ENCODE peak calls at places on chromosomes 12 and 14, in nine cellular contexts. F, M, Q, O, J, I, Y, B and E are unnamed samples.

GRCh38 chr12:460301-461230 is 827 bp downstream of the B4GALNT3 start:
- DNase-seq in F (peak; percentile 43), M (no peak), Q (peak; percentile 57), O (peak; percentile 31), J (no peak), I (peak; percentile 75), Y (no peak), B (no peak), E (peak; percentile 78)

GRCh38 chr12:126389961-126390360 is 1324.7 kb downstream of the AACS start:
- DNase-seq in F (no peak), M (peak; percentile 6), Q (no peak), O (no peak), J (no peak), I (no peak), Y (peak; percentile 22), B (no peak), E (no peak)

GRCh38 chr14:75452900-75453816 is 25.3 kb downstream of the JDP2 start:
- DNase-seq in F (peak; percentile 65), M (peak; percentile 90), Q (peak; percentile 88), O (no peak), J (peak; percentile 75), I (peak; percentile 94), Y (peak; percentile 97), B (no peak), E (peak; percentile 90)

GRCh38 chr12:52167578-52167977 is 24.2 kb downstream of the KRT80 start:
- DNase-seq in F (no peak), M (no peak), Q (no peak), O (no peak), J (no peak), I (no peak), Y (no peak), B (no peak), E (no peak)

GRCh38 chr12:69468237-69469026 is 1.8 kb upstream of the FRS2 start:
- DNase-seq in F (no peak), M (peak; percentile 47), Q (no peak), O (no peak), J (no peak), I (peak; percentile 67), Y (no peak), B (no peak), E (no peak)

GRCh38 chr12:50690923-50691322 is 73.0 kb upstream of the ATF1 start:
- DNase-seq in F (peak; percentile 92), M (peak; percentile 12), Q (no peak), O (no peak), J (peak; percentile 57), I (no peak), Y (peak; percentile 37), B (no peak), E (peak; percentile 58)

GRCh38 chr12:124916370-124917134 is 2.1 kb upstream of the UBC start:
- DNase-seq in F (peak; percentile 72), M (peak; percentile 97), Q (peak; percentile 79), O (no peak), J (peak; percentile 80), I (peak; percentile 81), Y (peak; percentile 93), B (peak; percentile 70), E (no peak)

GRCh38 chr12:46109343-46110219 is 119.2 kb upstream of the SCAF11 start:
- DNase-seq in F (no peak), M (no peak), Q (no peak), O (no peak), J (no peak), I (no peak), Y (no peak), B (no peak), E (no peak)

GRCh38 chr12:89542912-89543592 is 17.2 kb upstream of the POC1B start:
- DNase-seq in F (peak; percentile 83), M (peak; percentile 87), Q (peak; percentile 86), O (peak; percentile 63), J (peak; percentile 39), I (peak; percentile 93), Y (peak; percentile 84), B (no peak), E (peak; percentile 68)

GRCh38 chr14:51321036-51321435 is 81.0 kb downstream of the TMX1 start:
- DNase-seq in F (no peak), M (no peak), Q (no peak), O (no peak), J (no peak), I (no peak), Y (no peak), B (no peak), E (no peak)

GRCh38 chr12:43425361-43425760 is 126.6 kb downstream of the ADAMTS20 start:
- DNase-seq in F (no peak), M (no peak), Q (no peak), O (no peak), J (no peak), I (no peak), Y (no peak), B (no peak), E (no peak)

GRCh38 chr12:6223545-6223944 is 23.3 kb downstream of the CD9 start:
- DNase-seq in F (no peak), M (no peak), Q (no peak), O (no peak), J (no peak), I (no peak), Y (no peak), B (no peak), E (peak; percentile 45)

GRCh38 chr12:42235426-42235825 is 2.6 kb downstream of the YAF2 start:
- DNase-seq in F (peak; percentile 75), M (peak; percentile 49), Q (no peak), O (no peak), J (peak; percentile 32), I (no peak), Y (no peak), B (no peak), E (no peak)

GRCh38 chr14:33452982-33453381 is 497.9 kb downstream of the EGLN3 start:
- DNase-seq in F (no peak), M (no peak), Q (no peak), O (no peak), J (no peak), I (peak; percentile 51), Y (no peak), B (no peak), E (no peak)

GRCh38 chr14:67428501-67429031 is 16.6 kb upstream of the PLEK2 start:
- DNase-seq in F (no peak), M (peak; percentile 83), Q (peak; percentile 65), O (no peak), J (no peak), I (peak; percentile 80), Y (peak; percentile 80), B (no peak), E (no peak)

GRCh38 chr12:11726659-11727058 is 77.2 kb downstream of the ETV6 start:
- DNase-seq in F (no peak), M (no peak), Q (no peak), O (no peak), J (no peak), I (no peak), Y (no peak), B (no peak), E (no peak)

GRCh38 chr14:87153391-87153790 is 839.6 kb downstream of the GALC start:
- DNase-seq in F (no peak), M (no peak), Q (no peak), O (no peak), J (no peak), I (no peak), Y (no peak), B (no peak), E (no peak)
- H3K4me3 ChIP-seq in F (no peak overlapping the region), M (no peak overlapping the region), Q (no peak overlapping the region), O (no peak overlapping the region), J (no peak overlapping the region), I (no peak overlapping the region), Y (no peak overlapping the region), B (no peak overlapping the region), E (no peak overlapping the region)

GRCh38 chr12:49341777-49342065 is 4.7 kb upstream of the C1QL4 start:
- DNase-seq in F (no peak), M (no peak), Q (no peak), O (no peak), J (no peak), I (no peak), Y (no peak), B (no peak), E (peak; percentile 57)
- H3K4me3 ChIP-seq in F (peak overlapping the region; percentile 39), M (no peak overlapping the region), Q (no peak overlapping the region), O (no peak overlapping the region), J (peak overlapping the region; percentile 55), I (peak overlapping the region; percentile 74), Y (no peak overlapping the region), B (no peak overlapping the region), E (peak overlapping the region; percentile 24)

GRCh38 chr12:76763746-76764675 is at the start of gene ZDHHC17:
- DNase-seq in F (peak; percentile 93), M (peak; percentile 88), Q (peak; percentile 97), O (peak; percentile 95), J (peak; percentile 94), I (peak; percentile 99), Y (peak; percentile 92), B (peak; percentile 95), E (peak; percentile 93)

GRCh38 chr12:76766161-76766560 is 2.2 kb downstream of the ZDHHC17 start:
- DNase-seq in F (no peak), M (no peak), Q (no peak), O (no peak), J (no peak), I (no peak), Y (no peak), B (no peak), E (no peak)

GRCh38 chr12:76768566-76768965 is 4.7 kb downstream of the ZDHHC17 start:
- DNase-seq in F (no peak), M (peak; percentile 23), Q (no peak), O (no peak), J (no peak), I (no peak), Y (no peak), B (no peak), E (no peak)

GRCh38 chr12:76764856-76765255 is 941 bp downstream of the ZDHHC17 start:
- DNase-seq in F (peak; percentile 42), M (peak; percentile 20), Q (no peak), O (no peak), J (no peak), I (no peak), Y (peak; percentile 27), B (no peak), E (no peak)

DNA sequence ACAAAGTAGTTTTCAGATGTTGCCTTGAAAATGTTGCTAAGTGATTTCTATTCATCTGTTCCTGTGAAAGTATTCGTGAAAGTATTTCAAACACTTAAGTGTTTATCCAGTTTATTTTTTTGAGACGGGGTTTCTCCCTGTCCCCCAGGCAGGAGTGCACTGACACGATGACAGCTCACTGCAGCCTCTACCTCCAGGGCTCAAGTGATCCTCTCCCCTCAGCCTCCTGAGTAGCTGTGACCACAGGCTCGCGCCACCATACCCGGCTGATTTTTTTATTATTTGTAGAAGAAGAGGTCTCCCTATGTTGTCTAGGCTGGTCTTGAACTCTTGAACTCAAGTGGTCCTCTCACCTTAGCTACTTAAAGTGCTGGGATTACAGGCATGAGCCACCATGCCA is 1.7 kb downstream of the ZDHHC17 start:
- DNase-seq in F (no peak), M (no peak), Q (no peak), O (peak; percentile 11), J (no peak), I (no peak), Y (peak; percentile 53), B (no peak), E (no peak)
- H3K4me3 ChIP-seq in F (no peak overlapping the region), M (peak overlapping the region; percentile 96), Q (no peak overlapping the region), O (no peak overlapping the region), J (peak overlapping the region; percentile 88), I (peak overlapping the region; percentile 99), Y (peak overlapping the region; percentile 94), B (no peak overlapping the region), E (no peak overlapping the region)

DNA sequence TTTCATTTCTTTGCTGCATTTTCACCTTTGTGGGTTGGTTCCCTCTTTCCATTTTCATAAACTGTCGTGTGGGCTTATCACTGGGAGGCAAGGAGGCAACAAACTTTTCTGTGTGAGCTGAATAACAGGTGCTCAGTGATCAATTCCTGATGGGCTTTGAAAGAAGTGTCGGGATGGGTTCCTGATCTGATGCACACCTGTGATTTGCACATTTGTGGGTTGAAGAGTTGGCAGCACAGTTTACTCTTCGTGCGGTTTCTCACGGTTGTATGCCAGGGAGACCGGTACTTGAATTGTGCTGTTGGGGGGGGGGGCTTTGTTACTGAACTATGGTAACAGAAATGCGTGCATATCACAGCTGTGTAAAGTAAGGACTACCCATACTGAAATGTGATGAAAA is 16.0 kb upstream of the ASPG start:
- DNase-seq in F (no peak), M (no peak), Q (no peak), O (no peak), J (no peak), I (no peak), Y (no peak), B (no peak), E (no peak)
- H3K4me3 ChIP-seq in F (no peak overlapping the region), M (no peak overlapping the region), Q (no peak overlapping the region), O (no peak overlapping the region), J (no peak overlapping the region), I (no peak overlapping the region), Y (no peak overlapping the region), B (no peak overlapping the region), E (no peak overlapping the region)